ENCODE peak calls at places on chromosomes 12 and 14, in eight cellular contexts. Z is endothelial cell, B is thoracic aorta, P is mammary epithelial cell, X is IMR-90, C is H9, A is tibial artery, Q is psoas muscle. U is an unnamed sample.

GRCh38 chr12:75784591-75784990 is 247.0 kb downstream of the PHLDA1 start:
- DNase-seq in Z (no peak), B (no peak), P (peak), X (peak), C (no peak), A (peak), Q (peak), U (no peak)

GRCh38 chr14:96705422-96706092 is 91.6 kb upstream of the VRK1 start:
- DNase-seq in Z (no peak), B (no peak), P (no peak), X (no peak), C (no peak), A (no peak), Q (no peak), U (no peak)

GRCh38 chr12:56590237-56590830 is 39.8 kb downstream of the BAZ2A start:
- DNase-seq in Z (no peak), B (no peak), P (peak), X (peak), C (peak), A (no peak), Q (no peak), U (peak)

GRCh38 chr12:97560766-97561165 is 98.2 kb downstream of the RMST start:
- DNase-seq in Z (no peak), B (no peak), P (no peak), X (no peak), C (no peak), A (no peak), Q (no peak), U (no peak)

GRCh38 chr12:14048949-14049545 is 67.6 kb upstream of the GRIN2B start:
- DNase-seq in Z (no peak), B (no peak), P (no peak), X (no peak), C (no peak), A (no peak), Q (no peak), U (no peak)

GRCh38 chr12:128276542-128276941 is 9.6 kb downstream of the TMEM132C start:
- DNase-seq in Z (no peak), B (no peak), P (no peak), X (no peak), C (no peak), A (no peak), Q (peak), U (no peak)

GRCh38 chr14:22824711-22825359 is 4.9 kb upstream of the MRPL52 start:
- DNase-seq in Z (no peak), B (no peak), P (peak), X (peak), C (no peak), A (no peak), Q (no peak), U (peak)

GRCh38 chr14:54891471-54892245 is 11.0 kb downstream of the GCH1 start:
- DNase-seq in Z (no peak), B (no peak), P (no peak), X (no peak), C (no peak), A (no peak), Q (no peak), U (no peak)

GRCh38 chr12:21710944-21711343 is 53.3 kb upstream of the LDHB start:
- DNase-seq in Z (no peak), B (no peak), P (no peak), X (no peak), C (no peak), A (no peak), Q (no peak), U (no peak)

GRCh38 chr14:92693998-92694780 is 54.2 kb downstream of the LGMN start:
- DNase-seq in Z (no peak), B (no peak), P (no peak), X (no peak), C (no peak), A (no peak), Q (no peak), U (no peak)

GRCh38 chr12:94172031-94172430 is 23.7 kb downstream of the PLXNC1 start:
- DNase-seq in Z (no peak), B (no peak), P (no peak), X (peak), C (no peak), A (no peak), Q (no peak), U (no peak)

GRCh38 chr12:101695698-101696097 is 1.7 kb upstream of the CHPT1 start:
- DNase-seq in Z (no peak), B (no peak), P (peak), X (peak), C (no peak), A (no peak), Q (no peak), U (no peak)

GRCh38 chr12:121892673-121893561 is 4.3 kb downstream of the PSMD9 start:
- DNase-seq in Z (no peak), B (no peak), P (no peak), X (peak), C (no peak), A (no peak), Q (no peak), U (no peak)

GRCh38 chr12:9070351-9070750 is 45.4 kb downstream of the A2M start:
- DNase-seq in Z (no peak), B (no peak), P (no peak), X (no peak), C (no peak), A (no peak), Q (no peak), U (no peak)

GRCh38 chr12:25119020-25119419 is 75.9 kb downstream of the DNAI7 start:
- DNase-seq in Z (no peak), B (no peak), P (no peak), X (no peak), C (no peak), A (no peak), Q (no peak), U (peak)

GRCh38 chr12:107468182-107468581 is 217.4 kb upstream of the PWP1 start:
- DNase-seq in Z (no peak), B (no peak), P (no peak), X (peak), C (peak), A (no peak), Q (no peak), U (no peak)

GRCh38 chr12:1879633-1880032 is 38.8 kb downstream of the CACNA2D4 start:
- DNase-seq in Z (no peak), B (no peak), P (no peak), X (no peak), C (peak), A (no peak), Q (no peak), U (no peak)

GRCh38 chr14:97788846-97789528 is 991.8 kb downstream of the VRK1 start:
- DNase-seq in Z (no peak), B (no peak), P (no peak), X (no peak), C (no peak), A (no peak), Q (no peak), U (no peak)

GRCh38 chr12:12788675-12789368 is 3.4 kb downstream of the APOLD1 start:
- DNase-seq in Z (peak), B (no peak), P (peak), X (peak), C (peak), A (peak), Q (peak), U (peak)

DNA sequence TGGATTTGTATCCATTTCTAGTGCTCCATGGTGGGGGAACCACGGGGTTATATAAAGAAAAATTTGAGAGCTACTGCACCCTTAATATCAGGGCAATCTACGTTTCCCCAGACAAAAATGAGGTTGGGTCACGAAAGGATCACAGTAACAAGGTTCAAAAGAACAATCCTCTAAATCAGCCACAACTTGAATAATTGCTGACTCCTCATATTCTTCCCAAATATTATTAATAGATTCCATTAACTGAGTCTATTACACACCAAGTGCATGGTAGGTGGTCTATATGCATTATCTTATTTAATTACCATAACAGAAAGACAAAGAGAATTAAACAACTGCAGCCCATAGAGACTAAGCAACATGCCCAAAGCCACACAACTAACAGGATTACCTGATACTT is 438.2 kb downstream of the ETNK1 start:
- DNase-seq in Z (no peak), B (no peak), P (no peak), X (no peak), C (no peak), A (no peak), Q (no peak), U (no peak)
- TF ChIP-seq CTCF in Z (no peak), B (no peak), P (no peak), X (no peak), C (no peak), A (no peak), Q (no peak), U (no peak)

DNA sequence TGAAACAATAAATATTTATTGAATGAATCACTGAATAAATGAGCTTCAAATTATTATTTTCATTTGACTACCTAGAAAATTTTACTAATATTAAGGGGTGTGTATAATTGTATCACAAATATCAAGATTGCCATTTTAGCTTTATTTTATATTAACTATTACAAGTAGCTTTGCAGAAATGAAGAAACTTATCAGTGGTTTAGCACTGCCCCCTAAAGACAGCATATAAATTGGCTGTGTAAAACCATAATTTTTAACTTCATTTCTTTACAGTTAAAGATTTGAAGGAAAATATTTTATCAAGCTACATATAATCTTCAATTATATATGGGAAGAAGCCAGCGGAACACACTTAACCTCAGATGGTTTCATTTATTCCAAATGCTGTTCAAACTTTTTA is 11.4 kb downstream of the GARIN6 start:
- DNase-seq in Z (no peak), B (no peak), P (no peak), X (no peak), C (no peak), A (no peak), Q (no peak), U (no peak)
- TF ChIP-seq CTCF in Z (peak), B (no peak), P (peak), X (peak), C (peak), A (peak), Q (peak), U (peak)

GRCh38 chr12:125451408-125451807 is 386.2 kb downstream of the AACS start:
- DNase-seq in Z (no peak), B (no peak), P (no peak), X (no peak), C (no peak), A (no peak), Q (no peak), U (no peak)

GRCh38 chr12:125454786-125455450 is 389.7 kb downstream of the AACS start:
- DNase-seq in Z (no peak), B (no peak), P (no peak), X (no peak), C (no peak), A (no peak), Q (no peak), U (no peak)

GRCh38 chr12:125453751-125454150 is 388.5 kb downstream of the AACS start:
- DNase-seq in Z (no peak), B (no peak), P (no peak), X (no peak), C (no peak), A (no peak), Q (no peak), U (no peak)

DNA sequence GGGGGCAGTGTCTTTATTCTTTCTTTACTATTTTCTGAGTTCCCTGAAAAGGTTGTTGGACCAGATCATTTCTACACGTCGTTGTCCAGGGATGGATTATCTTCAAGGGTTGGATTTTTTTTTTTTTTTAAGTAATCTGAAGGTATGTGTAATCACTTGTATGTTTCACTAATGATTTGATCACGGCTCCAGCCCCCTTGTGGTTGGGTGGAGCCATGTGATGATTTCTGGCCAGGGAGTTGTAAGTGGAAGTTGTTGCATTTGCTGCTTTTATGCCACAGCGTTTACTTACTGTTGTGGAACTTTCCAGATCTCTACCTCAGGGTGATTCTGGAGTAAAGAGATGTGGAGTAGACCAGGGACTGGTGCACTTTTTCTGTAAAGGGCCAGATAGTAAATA is 390.3 kb downstream of the AACS start:
- DNase-seq in Z (no peak), B (no peak), P (no peak), X (no peak), C (no peak), A (no peak), Q (no peak), U (no peak)
- TF ChIP-seq CTCF in Z (peak), B (no peak), P (no peak), X (no peak), C (peak), A (no peak), Q (no peak), U (peak)

DNA sequence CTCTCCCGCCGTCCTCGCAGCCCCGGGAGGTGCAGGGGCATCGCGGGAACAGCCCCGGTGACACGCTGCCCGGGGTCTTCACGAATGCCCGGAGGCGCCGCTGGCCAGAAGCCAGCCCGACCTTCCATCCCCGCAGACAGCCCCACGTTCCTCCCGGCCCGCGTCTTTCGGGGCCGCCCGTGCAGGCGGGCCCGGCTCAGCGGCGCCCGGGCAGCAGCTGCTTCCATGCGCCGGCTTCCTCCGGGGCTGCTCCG is 801 bp upstream of the TEDC1 start:
- DNase-seq in Z (no peak), B (no peak), P (no peak), X (no peak), C (no peak), A (no peak), Q (no peak), U (no peak)
- TF ChIP-seq CTCF in Z (no peak), B (no peak), P (no peak), X (no peak), C (no peak), A (no peak), Q (no peak), U (no peak)

GRCh38 chr14:20989787-20990600 is at the start of gene METTL17:
- DNase-seq in Z (peak), B (peak), P (peak), X (peak), C (peak), A (peak), Q (peak), U (peak)
- TF ChIP-seq CTCF in Z (no peak), B (no peak), P (peak), X (peak), C (peak), A (peak), Q (peak), U (peak)

U was measured in GM13977.